ENCODE peak calls at places on chromosome 6, in nine cellular contexts. B, F, J, E, C, U, A, L and M are unnamed samples.

GRCh38 chr6:110523461-110524021 is 47.1 kb upstream of the SLC22A16 start:
- DNase-seq in B (no peak), F (no peak), J (no peak), E (no peak), C (no peak), U (no peak), A (no peak), L (no peak), M (no peak)

GRCh38 chr6:146339716-146340115 is 203.9 kb upstream of the RAB32 start:
- DNase-seq in B (no peak), F (no peak), J (no peak), E (no peak), C (no peak), U (no peak), A (no peak), L (peak; percentile 83), M (no peak)

GRCh38 chr6:128768187-128768586 is 114.8 kb upstream of the LAMA2 start:
- DNase-seq in B (no peak), F (no peak), J (no peak), E (no peak), C (no peak), U (no peak), A (no peak), L (no peak), M (no peak)

GRCh38 chr6:130426078-130426726 is 60.4 kb downstream of the TMEM200A start:
- DNase-seq in B (no peak), F (no peak), J (no peak), E (peak; percentile 10), C (no peak), U (peak; percentile 68), A (no peak), L (peak; percentile 81), M (no peak)

GRCh38 chr6:5471637-5472430 is 210.5 kb downstream of the FARS2 start:
- DNase-seq in B (no peak), F (no peak), J (no peak), E (no peak), C (no peak), U (no peak), A (no peak), L (peak; percentile 52), M (peak; percentile 57)

GRCh38 chr6:34284563-34285545 is 36.0 kb upstream of the SMIM29 start:
- DNase-seq in B (peak; percentile 34), F (peak; percentile 26), J (peak; percentile 70), E (no peak), C (peak; percentile 38), U (peak; percentile 58), A (peak; percentile 68), L (peak; percentile 51), M (no peak)

GRCh38 chr6:105759946-105760345 is 326.2 kb upstream of the PRDM1 start:
- DNase-seq in B (no peak), F (no peak), J (no peak), E (no peak), C (no peak), U (peak; percentile 78), A (no peak), L (peak; percentile 95), M (no peak)

GRCh38 chr6:2891768-2892170 is 11.3 kb downstream of the SERPINB9 start:
- DNase-seq in B (no peak), F (peak; percentile 87), J (no peak), E (no peak), C (peak; percentile 57), U (no peak), A (no peak), L (no peak), M (no peak)

GRCh38 chr6:158536891-158537798 is 22.7 kb upstream of the TMEM181 start:
- DNase-seq in B (peak; percentile 54), F (peak; percentile 40), J (no peak), E (peak; percentile 13), C (no peak), U (peak; percentile 32), A (no peak), L (peak; percentile 61), M (no peak)

GRCh38 chr6:56888687-56889086 is 66.2 kb upstream of the BEND6 start:
- DNase-seq in B (no peak), F (no peak), J (no peak), E (no peak), C (no peak), U (no peak), A (no peak), L (no peak), M (no peak)

GRCh38 chr6:17705428-17705777 is 1.3 kb downstream of the NUP153 start:
- DNase-seq in B (peak; percentile 68), F (no peak), J (no peak), E (peak; percentile 21), C (peak; percentile 55), U (peak; percentile 84), A (peak; percentile 79), L (peak; percentile 73), M (no peak)

GRCh38 chr6:122798099-122798641 is 9.1 kb downstream of the SMPDL3A start:
- DNase-seq in B (peak; percentile 88), F (peak; percentile 84), J (no peak), E (peak; percentile 83), C (no peak), U (peak; percentile 93), A (no peak), L (peak; percentile 84), M (no peak)
- H3K27ac ChIP-seq in B (peak overlapping the region; percentile 85), F (peak overlapping the region; percentile 81), J (no peak overlapping the region), E (peak overlapping the region; percentile 1), C (no peak overlapping the region), U (peak overlapping the region; percentile 46), A (no peak overlapping the region), L (no peak overlapping the region), M (no peak overlapping the region)

GRCh38 chr6:149990109-149990671 is 26.4 kb downstream of the ULBP1 start:
- DNase-seq in B (no peak), F (no peak), J (no peak), E (no peak), C (no peak), U (peak; percentile 22), A (no peak), L (no peak), M (no peak)

GRCh38 chr6:149990672-149991402 is 27.1 kb downstream of the ULBP1 start:
- DNase-seq in B (peak; percentile 43), F (no peak), J (no peak), E (no peak), C (no peak), U (peak; percentile 32), A (no peak), L (no peak), M (no peak)

GRCh38 chr6:149987602-149988107 is 23.9 kb downstream of the ULBP1 start:
- DNase-seq in B (no peak), F (no peak), J (no peak), E (no peak), C (no peak), U (no peak), A (no peak), L (no peak), M (no peak)

GRCh38 chr6:149991838-149992237 is 28.1 kb downstream of the ULBP1 start:
- DNase-seq in B (no peak), F (no peak), J (no peak), E (no peak), C (no peak), U (no peak), A (no peak), L (no peak), M (no peak)

DNA sequence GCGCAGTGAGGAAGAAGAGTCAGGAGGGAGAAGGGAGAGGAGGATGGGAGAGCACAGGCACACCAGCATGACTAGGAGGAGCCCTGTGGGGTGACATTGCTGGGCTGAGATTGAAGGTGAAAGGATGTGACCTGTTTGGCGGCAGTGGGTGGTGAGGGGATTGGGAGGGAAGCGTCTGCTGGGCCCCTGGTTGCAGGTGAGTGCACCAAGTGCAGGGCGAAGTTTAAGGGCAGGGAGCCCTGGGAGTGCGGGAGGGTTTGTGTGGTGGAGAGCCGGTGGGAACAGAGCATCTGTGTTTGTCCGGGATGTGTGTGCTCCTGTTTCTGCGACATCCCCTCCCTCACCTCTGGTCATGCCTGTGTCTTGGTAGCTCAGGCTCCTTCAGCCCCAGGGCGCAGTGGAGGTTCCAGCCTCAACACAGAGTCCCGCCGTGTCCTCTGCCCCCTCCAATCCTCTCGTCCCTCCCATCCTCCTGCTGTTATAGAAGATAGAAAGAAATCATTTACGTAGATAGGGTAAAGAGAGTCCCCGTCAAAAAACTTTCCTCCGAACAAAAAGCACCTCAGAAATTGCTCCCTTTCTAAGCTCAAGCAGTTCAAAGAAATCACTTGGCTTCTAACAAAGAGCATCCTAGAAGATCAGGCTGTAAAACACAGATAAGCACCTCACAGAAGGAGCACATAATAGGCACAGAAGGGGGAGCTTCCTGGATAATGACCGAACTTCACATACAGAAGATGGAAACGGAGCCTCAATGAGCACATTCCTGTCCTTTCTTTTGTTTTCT is 25.0 kb downstream of the ULBP1 start:
- DNase-seq in B (peak; percentile 61), F (no peak), J (no peak), E (no peak), C (no peak), U (no peak), A (no peak), L (no peak), M (no peak)
- H3K4me3 ChIP-seq in B (no peak overlapping the region), F (no peak overlapping the region), J (no peak overlapping the region), E (no peak overlapping the region), C (no peak overlapping the region), U (no peak overlapping the region), A (no peak overlapping the region), L (no peak overlapping the region), M (no peak overlapping the region)

GRCh38 chr6:43029120-43029519 is 7.7 kb downstream of the RRP36 start:
- DNase-seq in B (no peak), F (no peak), J (no peak), E (no peak), C (no peak), U (no peak), A (no peak), L (no peak), M (no peak)
- H3K36me3 ChIP-seq in B (peaks cover 13% of the 10 kb centered on the region), F (peaks cover 33% of the 10 kb centered on the region), J (peaks cover 75% of the 10 kb centered on the region), E (peaks cover 53% of the 10 kb centered on the region), C (no peaks in the 10 kb centered on the region), U (peaks cover 52% of the 10 kb centered on the region), A (peaks cover 79% of the 10 kb centered on the region), L (peaks cover 19% of the 10 kb centered on the region), M (peaks cover 37% of the 10 kb centered on the region)

GRCh38 chr6:45697605-45698004 is 318.1 kb downstream of the CLIC5 start:
- DNase-seq in B (no peak), F (no peak), J (no peak), E (peak; percentile 35), C (no peak), U (peak; percentile 97), A (no peak), L (peak; percentile 100), M (no peak)

GRCh38 chr6:45699663-45700062 is 316.0 kb downstream of the CLIC5 start:
- DNase-seq in B (no peak), F (no peak), J (no peak), E (no peak), C (no peak), U (no peak), A (no peak), L (no peak), M (no peak)

GRCh38 chr6:45703041-45703739 is 312.5 kb downstream of the CLIC5 start:
- DNase-seq in B (no peak), F (no peak), J (no peak), E (no peak), C (no peak), U (peak; percentile 80), A (no peak), L (peak; percentile 78), M (no peak)

GRCh38 chr6:45696738-45697137 is 318.9 kb downstream of the CLIC5 start:
- DNase-seq in B (no peak), F (no peak), J (no peak), E (no peak), C (no peak), U (no peak), A (no peak), L (no peak), M (no peak)

DNA sequence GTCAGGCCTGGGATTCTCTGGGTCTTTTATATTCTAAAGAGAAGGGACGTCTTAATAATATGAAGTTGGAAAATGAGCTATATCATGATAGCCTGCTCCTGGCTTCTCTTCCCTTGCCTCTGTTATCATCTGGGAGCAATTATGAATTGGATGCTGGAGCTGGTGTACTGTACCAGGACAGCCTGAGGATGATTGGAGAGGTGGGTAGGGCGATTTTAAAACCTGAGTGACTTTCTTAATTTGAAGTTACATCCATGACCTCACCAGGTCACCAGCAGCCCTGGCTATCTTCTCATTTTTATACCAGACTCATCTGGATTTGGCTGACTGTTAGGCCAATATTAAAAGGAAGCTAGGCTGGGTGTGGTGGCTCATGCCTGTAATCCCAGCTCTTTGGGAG is 317.6 kb downstream of the CLIC5 start:
- DNase-seq in B (no peak), F (no peak), J (no peak), E (no peak), C (no peak), U (peak; percentile 75), A (no peak), L (no peak), M (no peak)
- H3K27ac ChIP-seq in B (no peak overlapping the region), F (no peak overlapping the region), J (no peak overlapping the region), E (no peak overlapping the region), C (no peak overlapping the region), U (peak overlapping the region; percentile 95), A (no peak overlapping the region), L (peak overlapping the region; percentile 67), M (no peak overlapping the region)